ENCODE peak calls at places on chromosomes 12 and 14, in six cellular contexts. One of them, this sample, is unnamed.

GRCh38 chr14:62778847-62779246 is 266.4 kb downstream of the KCNH5 start:
- DNase-seq in CD8-positive, alpha-beta T cell: no peak
- DNase-seq in heart right ventricle: no peak
- DNase-seq in mesothelial cell of epicardium: no peak
- DNase-seq in tibial nerve: no peak
- DNase-seq in mammary epithelial cell: peak
- DNase-seq in this sample: no peak

GRCh38 chr14:104967414-104968152 is 10.6 kb downstream of the AHNAK2 start:
- DNase-seq in CD8-positive, alpha-beta T cell: no peak
- DNase-seq in heart right ventricle: peak
- DNase-seq in mesothelial cell of epicardium: no peak
- DNase-seq in tibial nerve: no peak
- DNase-seq in mammary epithelial cell: peak
- DNase-seq in this sample: no peak

GRCh38 chr12:128796439-128797118 is 27.2 kb downstream of the SLC15A4 start:
- DNase-seq in CD8-positive, alpha-beta T cell: no peak
- DNase-seq in heart right ventricle: no peak
- DNase-seq in mesothelial cell of epicardium: no peak
- DNase-seq in tibial nerve: no peak
- DNase-seq in mammary epithelial cell: no peak
- DNase-seq in this sample: no peak

GRCh38 chr14:105059035-105059916 is 6.0 kb downstream of the GPR132 start:
- DNase-seq in CD8-positive, alpha-beta T cell: peak
- DNase-seq in heart right ventricle: peak
- DNase-seq in mesothelial cell of epicardium: no peak
- DNase-seq in tibial nerve: no peak
- DNase-seq in mammary epithelial cell: no peak
- DNase-seq in this sample: no peak

GRCh38 chr14:68627868-68628604 is 164.8 kb downstream of the ZFP36L1 start:
- DNase-seq in CD8-positive, alpha-beta T cell: peak
- DNase-seq in heart right ventricle: no peak
- DNase-seq in mesothelial cell of epicardium: peak
- DNase-seq in tibial nerve: no peak
- DNase-seq in mammary epithelial cell: peak
- DNase-seq in this sample: peak

GRCh38 chr14:101956179-101956885 is 8.0 kb upstream of the DYNC1H1 start:
- DNase-seq in CD8-positive, alpha-beta T cell: no peak
- DNase-seq in heart right ventricle: no peak
- DNase-seq in mesothelial cell of epicardium: no peak
- DNase-seq in tibial nerve: no peak
- DNase-seq in mammary epithelial cell: no peak
- DNase-seq in this sample: no peak

GRCh38 chr14:77158175-77158908 is 16.8 kb upstream of the ZDHHC22 start:
- DNase-seq in CD8-positive, alpha-beta T cell: no peak
- DNase-seq in heart right ventricle: peak
- DNase-seq in mesothelial cell of epicardium: no peak
- DNase-seq in tibial nerve: no peak
- DNase-seq in mammary epithelial cell: peak
- DNase-seq in this sample: peak

GRCh38 chr12:46268617-46269428 is at the start of gene SLC38A1:
- DNase-seq in CD8-positive, alpha-beta T cell: peak
- DNase-seq in heart right ventricle: peak
- DNase-seq in mesothelial cell of epicardium: peak
- DNase-seq in tibial nerve: peak
- DNase-seq in mammary epithelial cell: peak
- DNase-seq in this sample: peak

GRCh38 chr12:53994691-53995310 is 5.2 kb upstream of the HOXC9 start:
- DNase-seq in CD8-positive, alpha-beta T cell: no peak
- DNase-seq in heart right ventricle: no peak
- DNase-seq in mesothelial cell of epicardium: no peak
- DNase-seq in tibial nerve: no peak
- DNase-seq in mammary epithelial cell: peak
- DNase-seq in this sample: no peak

GRCh38 chr12:113867258-113867657 is 98.9 kb downstream of the RBM19 start:
- DNase-seq in CD8-positive, alpha-beta T cell: no peak
- DNase-seq in heart right ventricle: no peak
- DNase-seq in mesothelial cell of epicardium: no peak
- DNase-seq in tibial nerve: no peak
- DNase-seq in mammary epithelial cell: no peak
- DNase-seq in this sample: peak

GRCh38 chr12:104486943-104487819 is 30.4 kb downstream of the CHST11 start:
- DNase-seq in CD8-positive, alpha-beta T cell: no peak
- DNase-seq in heart right ventricle: no peak
- DNase-seq in mesothelial cell of epicardium: no peak
- DNase-seq in tibial nerve: no peak
- DNase-seq in mammary epithelial cell: no peak
- DNase-seq in this sample: no peak

GRCh38 chr12:77442633-77443032 is 377.3 kb upstream of the E2F7 start:
- DNase-seq in CD8-positive, alpha-beta T cell: no peak
- DNase-seq in heart right ventricle: no peak
- DNase-seq in mesothelial cell of epicardium: no peak
- DNase-seq in tibial nerve: no peak
- DNase-seq in mammary epithelial cell: no peak
- DNase-seq in this sample: no peak

GRCh38 chr14:33938131-33938949 is 12.5 kb downstream of the EGLN3 start:
- DNase-seq in CD8-positive, alpha-beta T cell: no peak
- DNase-seq in heart right ventricle: peak
- DNase-seq in mesothelial cell of epicardium: no peak
- DNase-seq in tibial nerve: peak
- DNase-seq in mammary epithelial cell: peak
- DNase-seq in this sample: peak

GRCh38 chr12:32134144-32134888 is 27.7 kb downstream of the BICD1 start:
- DNase-seq in CD8-positive, alpha-beta T cell: peak
- DNase-seq in heart right ventricle: no peak
- DNase-seq in mesothelial cell of epicardium: no peak
- DNase-seq in tibial nerve: no peak
- DNase-seq in mammary epithelial cell: peak
- DNase-seq in this sample: no peak

GRCh38 chr14:60563113-60563512 is 54.2 kb downstream of the SIX6 start:
- DNase-seq in CD8-positive, alpha-beta T cell: no peak
- DNase-seq in heart right ventricle: no peak
- DNase-seq in mesothelial cell of epicardium: no peak
- DNase-seq in tibial nerve: no peak
- DNase-seq in mammary epithelial cell: no peak
- DNase-seq in this sample: no peak

GRCh38 chr12:66708704-66709443 is 30.0 kb upstream of the GRIP1 start:
- DNase-seq in CD8-positive, alpha-beta T cell: no peak
- DNase-seq in heart right ventricle: no peak
- DNase-seq in mesothelial cell of epicardium: no peak
- DNase-seq in tibial nerve: no peak
- DNase-seq in mammary epithelial cell: no peak
- DNase-seq in this sample: no peak

GRCh38 chr12:76622351-76622750 is 62.8 kb upstream of the OSBPL8 start:
- DNase-seq in CD8-positive, alpha-beta T cell: no peak
- DNase-seq in heart right ventricle: no peak
- DNase-seq in mesothelial cell of epicardium: no peak
- DNase-seq in tibial nerve: no peak
- DNase-seq in mammary epithelial cell: no peak
- DNase-seq in this sample: no peak

GRCh38 chr14:91920526-91920925 is 27.0 kb downstream of the FBLN5 start:
- DNase-seq in CD8-positive, alpha-beta T cell: no peak
- DNase-seq in heart right ventricle: no peak
- DNase-seq in mesothelial cell of epicardium: no peak
- DNase-seq in tibial nerve: no peak
- DNase-seq in mammary epithelial cell: no peak
- DNase-seq in this sample: no peak

GRCh38 chr12:42935756-42936155 is 346.2 kb upstream of the PRICKLE1 start:
- DNase-seq in CD8-positive, alpha-beta T cell: no peak
- DNase-seq in heart right ventricle: no peak
- DNase-seq in mesothelial cell of epicardium: no peak
- DNase-seq in tibial nerve: no peak
- DNase-seq in mammary epithelial cell: peak
- DNase-seq in this sample: no peak

GRCh38 chr12:53652366-53652765 is 23.5 kb downstream of the ATP5MC2 start:
- DNase-seq in CD8-positive, alpha-beta T cell: no peak
- DNase-seq in heart right ventricle: no peak
- DNase-seq in mesothelial cell of epicardium: no peak
- DNase-seq in tibial nerve: no peak
- DNase-seq in mammary epithelial cell: no peak
- DNase-seq in this sample: no peak

GRCh38 chr12:58419905-58420304 is 478.5 kb downstream of the ATP23 start:
- DNase-seq in CD8-positive, alpha-beta T cell: no peak
- DNase-seq in heart right ventricle: no peak
- DNase-seq in mesothelial cell of epicardium: no peak
- DNase-seq in tibial nerve: no peak
- DNase-seq in mammary epithelial cell: peak
- DNase-seq in this sample: no peak

GRCh38 chr12:63889236-63889635 is 44.7 kb downstream of the SRGAP1 start:
- DNase-seq in CD8-positive, alpha-beta T cell: no peak
- DNase-seq in heart right ventricle: no peak
- DNase-seq in mesothelial cell of epicardium: no peak
- DNase-seq in tibial nerve: no peak
- DNase-seq in mammary epithelial cell: peak
- DNase-seq in this sample: no peak

GRCh38 chr12:49871263-49871561 is 28.3 kb upstream of the BCDIN3D start:
- DNase-seq in CD8-positive, alpha-beta T cell: no peak
- DNase-seq in heart right ventricle: no peak
- DNase-seq in mesothelial cell of epicardium: no peak
- DNase-seq in tibial nerve: no peak
- DNase-seq in mammary epithelial cell: no peak
- DNase-seq in this sample: no peak

DNA sequence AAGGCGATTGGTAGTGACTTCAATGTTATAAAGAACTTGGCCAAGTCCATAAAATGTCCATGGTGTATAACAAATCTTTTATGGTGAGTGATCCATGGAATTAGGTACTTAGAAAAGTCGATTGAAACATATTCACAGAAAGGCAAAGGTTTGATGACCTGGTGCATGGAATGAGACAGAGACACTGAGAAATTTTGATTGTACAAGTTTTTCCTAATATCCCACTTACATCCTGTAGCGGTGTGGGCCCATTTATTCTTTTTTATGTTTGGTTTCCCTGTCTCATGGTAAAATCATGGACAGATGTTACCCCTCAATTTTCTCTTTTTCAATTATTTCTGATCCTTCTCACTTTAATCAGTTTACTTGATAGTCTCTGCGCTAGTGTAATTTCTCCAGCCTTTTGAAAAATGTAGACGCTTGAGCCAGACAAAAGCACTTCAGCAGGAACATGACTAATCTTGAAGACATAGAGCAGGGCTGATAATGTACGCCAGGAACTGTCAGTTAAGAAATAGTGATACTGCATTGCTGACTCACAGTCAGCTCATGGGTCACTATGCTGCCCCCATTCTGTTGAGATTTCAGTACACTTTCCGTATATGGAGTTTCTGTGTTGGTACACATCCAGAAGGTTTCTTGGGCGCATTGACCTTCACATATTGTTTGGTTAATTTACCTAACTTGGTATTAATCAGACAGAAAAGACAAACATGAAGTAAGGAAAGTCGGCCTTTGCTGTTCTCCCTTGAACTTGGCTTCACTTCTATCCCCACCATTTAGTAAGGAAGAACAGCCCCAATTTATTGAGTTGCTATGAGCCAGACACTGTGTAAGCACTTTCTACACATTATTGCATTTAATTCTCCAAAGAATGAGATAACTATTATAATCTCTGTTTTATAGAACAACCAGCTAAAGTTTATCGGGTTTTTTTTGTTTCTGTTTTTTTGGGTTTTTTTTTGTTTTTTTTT is 841.7 kb downstream of the DIO2 start:
- DNase-seq in CD8-positive, alpha-beta T cell: no peak
- DNase-seq in heart right ventricle: no peak
- DNase-seq in mesothelial cell of epicardium: no peak
- DNase-seq in tibial nerve: no peak
- DNase-seq in mammary epithelial cell: peak
- DNase-seq in this sample: no peak
- TF ChIP-seq CTCF in CD8-positive, alpha-beta T cell: no peak
- TF ChIP-seq CTCF in heart right ventricle: no peak
- TF ChIP-seq CTCF in mesothelial cell of epicardium: no peak
- TF ChIP-seq CTCF in tibial nerve: no peak
- TF ChIP-seq CTCF in mammary epithelial cell: no peak
- TF ChIP-seq CTCF in this sample: no peak

GRCh38 chr14:54653764-54654469 is 87.0 kb downstream of the SAMD4A start:
- DNase-seq in CD8-positive, alpha-beta T cell: no peak
- DNase-seq in heart right ventricle: peak
- DNase-seq in mesothelial cell of epicardium: no peak
- DNase-seq in tibial nerve: peak
- DNase-seq in mammary epithelial cell: peak
- DNase-seq in this sample: no peak
- TF ChIP-seq CTCF in CD8-positive, alpha-beta T cell: no peak
- TF ChIP-seq CTCF in heart right ventricle: no peak
- TF ChIP-seq CTCF in mesothelial cell of epicardium: no peak
- TF ChIP-seq CTCF in tibial nerve: no peak
- TF ChIP-seq CTCF in mammary epithelial cell: no peak
- TF ChIP-seq CTCF in this sample: no peak

DNA sequence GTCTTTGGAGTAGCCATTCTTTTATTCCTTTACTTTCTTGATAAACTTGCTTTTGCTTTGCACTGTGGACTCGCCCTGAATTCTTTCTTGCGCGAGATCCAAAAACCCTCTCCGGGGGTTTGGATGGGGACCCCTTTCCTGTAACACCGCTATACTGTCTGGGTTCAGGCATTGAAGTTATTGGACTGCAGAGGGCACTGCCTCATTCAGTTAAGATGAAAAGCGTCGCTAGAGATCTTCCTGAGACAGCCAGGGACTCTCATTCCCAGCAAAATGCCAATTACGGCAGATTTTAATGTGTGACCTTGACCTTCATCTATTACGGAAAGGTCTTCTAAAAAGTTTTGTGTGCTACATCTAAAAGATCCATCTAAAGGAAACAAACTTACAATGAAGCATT is 17.3 kb upstream of the RIMKLB start:
- DNase-seq in CD8-positive, alpha-beta T cell: no peak
- DNase-seq in heart right ventricle: no peak
- DNase-seq in mesothelial cell of epicardium: no peak
- DNase-seq in tibial nerve: no peak
- DNase-seq in mammary epithelial cell: no peak
- DNase-seq in this sample: no peak
- TF ChIP-seq CTCF in CD8-positive, alpha-beta T cell: no peak
- TF ChIP-seq CTCF in heart right ventricle: no peak
- TF ChIP-seq CTCF in mesothelial cell of epicardium: no peak
- TF ChIP-seq CTCF in tibial nerve: no peak
- TF ChIP-seq CTCF in mammary epithelial cell: no peak
- TF ChIP-seq CTCF in this sample: no peak

GRCh38 chr12:119988440-119988787 is 622 bp upstream of the BICDL1 start:
- DNase-seq in CD8-positive, alpha-beta T cell: no peak
- DNase-seq in heart right ventricle: no peak
- DNase-seq in mesothelial cell of epicardium: no peak
- DNase-seq in tibial nerve: no peak
- DNase-seq in mammary epithelial cell: no peak
- DNase-seq in this sample: no peak
- TF ChIP-seq CTCF in CD8-positive, alpha-beta T cell: no peak
- TF ChIP-seq CTCF in heart right ventricle: no peak
- TF ChIP-seq CTCF in mesothelial cell of epicardium: no peak
- TF ChIP-seq CTCF in tibial nerve: no peak
- TF ChIP-seq CTCF in mammary epithelial cell: peak
- TF ChIP-seq CTCF in this sample: peak

GRCh38 chr14:95258754-95259593 is 60.7 kb downstream of the CLMN start:
- DNase-seq in CD8-positive, alpha-beta T cell: no peak
- DNase-seq in heart right ventricle: peak
- DNase-seq in mesothelial cell of epicardium: no peak
- DNase-seq in tibial nerve: no peak
- DNase-seq in mammary epithelial cell: no peak
- DNase-seq in this sample: no peak
- TF ChIP-seq CTCF in CD8-positive, alpha-beta T cell: no peak
- TF ChIP-seq CTCF in heart right ventricle: no peak
- TF ChIP-seq CTCF in mesothelial cell of epicardium: no peak
- TF ChIP-seq CTCF in tibial nerve: no peak
- TF ChIP-seq CTCF in mammary epithelial cell: no peak
- TF ChIP-seq CTCF in this sample: no peak